ENCODE peak calls at places on chromosomes 3 and 15, in four cellular contexts. G, Z, M and A are unnamed samples.

GRCh38 chr3:149339931-149340309 is 6.5 kb upstream of the TM4SF18 start:
- DNase-seq in Z (no peak), M (no peak), G (peak; percentile 66), A (peak; percentile 72)

GRCh38 chr15:51647128-51647562 is 24.6 kb upstream of the DMXL2 start:
- DNase-seq in Z (no peak), G (no peak), M (no peak), A (peak; percentile 62)

GRCh38 chr3:16214366-16214765 is 39.9 kb downstream of the GALNT15 start:
- DNase-seq in G (no peak), M (no peak), Z (no peak), A (no peak)

GRCh38 chr3:66267031-66267430 is 46.2 kb downstream of the SLC25A26 start:
- DNase-seq in Z (no peak), M (no peak), G (no peak), A (no peak)

GRCh38 chr3:138945646-138946553 is 1.0 kb downstream of the FOXL2 start:
- DNase-seq in M (no peak), Z (no peak), G (peak; percentile 68), A (no peak)

GRCh38 chr3:197001972-197002700 is 27.5 kb downstream of the MELTF start:
- DNase-seq in Z (no peak), M (no peak), G (peak; percentile 42), A (no peak)

GRCh38 chr3:187293977-187294376 is 2.4 kb upstream of the MASP1 start:
- DNase-seq in G (no peak), Z (no peak), M (no peak), A (no peak)

GRCh38 chr3:136804164-136804563 is 14.8 kb upstream of the SLC35G2 start:
- DNase-seq in M (no peak), Z (no peak), G (no peak), A (no peak)

GRCh38 chr15:97904196-97904572 is 56.3 kb upstream of the ARRDC4 start:
- DNase-seq in Z (no peak), M (no peak), G (peak; percentile 90), A (peak; percentile 69)

GRCh38 chr3:45123030-45123429 is 23.1 kb downstream of the CDCP1 start:
- DNase-seq in M (no peak), Z (no peak), G (no peak), A (no peak)

GRCh38 chr3:155494332-155494731 is 200.8 kb upstream of the STRIT1 start:
- DNase-seq in Z (no peak), M (no peak), G (no peak), A (no peak)